ENCODE peak calls at places on chromosomes 13 and 19, in six cellular contexts. One of them, this sample, is unnamed.

GRCh38 chr19:38183227-38183914 is 40.7 kb downstream of the DPF1 start:
- DNase-seq in NCI-H774: no peak
- DNase-seq in cardiac septum: no peak
- DNase-seq in stimulated activated CD4-positive, alpha-beta T cell treated with anti-CD3 and anti-CD28 coated beads, Interleukin-2, amount 100 ng/mL, for 48 hours: no peak
- DNase-seq in stimulated activated CD8-positive, alpha-beta memory T cell treated with anti-CD3 and anti-CD28 coated beads, Interleukin-4, amount 100 ng/mL, for 1 hour: no peak
- DNase-seq in neural progenitor cell: peak
- DNase-seq in this sample: no peak

GRCh38 chr19:49809155-49809986 is 3.7 kb downstream of the FUZ start:
- DNase-seq in NCI-H774: peak
- DNase-seq in cardiac septum: peak
- DNase-seq in stimulated activated CD4-positive, alpha-beta T cell treated with anti-CD3 and anti-CD28 coated beads, Interleukin-2, amount 100 ng/mL, for 48 hours: peak
- DNase-seq in stimulated activated CD8-positive, alpha-beta memory T cell treated with anti-CD3 and anti-CD28 coated beads, Interleukin-4, amount 100 ng/mL, for 1 hour: no peak
- DNase-seq in neural progenitor cell: peak
- DNase-seq in this sample: peak

GRCh38 chr13:96223231-96223630 is 133.3 kb downstream of the HS6ST3 start:
- DNase-seq in NCI-H774: no peak
- DNase-seq in cardiac septum: peak
- DNase-seq in stimulated activated CD4-positive, alpha-beta T cell treated with anti-CD3 and anti-CD28 coated beads, Interleukin-2, amount 100 ng/mL, for 48 hours: no peak
- DNase-seq in stimulated activated CD8-positive, alpha-beta memory T cell treated with anti-CD3 and anti-CD28 coated beads, Interleukin-4, amount 100 ng/mL, for 1 hour: no peak
- DNase-seq in neural progenitor cell: no peak
- DNase-seq in this sample: no peak

GRCh38 chr13:44759723-44760360 is 183.7 kb upstream of the TSC22D1 start:
- DNase-seq in NCI-H774: peak
- DNase-seq in cardiac septum: no peak
- DNase-seq in stimulated activated CD4-positive, alpha-beta T cell treated with anti-CD3 and anti-CD28 coated beads, Interleukin-2, amount 100 ng/mL, for 48 hours: no peak
- DNase-seq in stimulated activated CD8-positive, alpha-beta memory T cell treated with anti-CD3 and anti-CD28 coated beads, Interleukin-4, amount 100 ng/mL, for 1 hour: no peak
- DNase-seq in neural progenitor cell: no peak
- DNase-seq in this sample: peak

GRCh38 chr13:111484129-111484925 is 163.9 kb downstream of the TEX29 start:
- DNase-seq in NCI-H774: peak
- DNase-seq in cardiac septum: no peak
- DNase-seq in stimulated activated CD4-positive, alpha-beta T cell treated with anti-CD3 and anti-CD28 coated beads, Interleukin-2, amount 100 ng/mL, for 48 hours: no peak
- DNase-seq in stimulated activated CD8-positive, alpha-beta memory T cell treated with anti-CD3 and anti-CD28 coated beads, Interleukin-4, amount 100 ng/mL, for 1 hour: no peak
- DNase-seq in neural progenitor cell: peak
- DNase-seq in this sample: no peak

GRCh38 chr19:48271531-48272151 is 1.8 kb downstream of the ZNF114 start:
- DNase-seq in NCI-H774: no peak
- DNase-seq in cardiac septum: no peak
- DNase-seq in stimulated activated CD4-positive, alpha-beta T cell treated with anti-CD3 and anti-CD28 coated beads, Interleukin-2, amount 100 ng/mL, for 48 hours: no peak
- DNase-seq in stimulated activated CD8-positive, alpha-beta memory T cell treated with anti-CD3 and anti-CD28 coated beads, Interleukin-4, amount 100 ng/mL, for 1 hour: no peak
- DNase-seq in neural progenitor cell: peak
- DNase-seq in this sample: peak

GRCh38 chr13:50224534-50224933 is 209.3 kb downstream of the KCNRG start:
- DNase-seq in NCI-H774: no peak
- DNase-seq in cardiac septum: no peak
- DNase-seq in stimulated activated CD4-positive, alpha-beta T cell treated with anti-CD3 and anti-CD28 coated beads, Interleukin-2, amount 100 ng/mL, for 48 hours: no peak
- DNase-seq in stimulated activated CD8-positive, alpha-beta memory T cell treated with anti-CD3 and anti-CD28 coated beads, Interleukin-4, amount 100 ng/mL, for 1 hour: no peak
- DNase-seq in neural progenitor cell: no peak
- DNase-seq in this sample: no peak

GRCh38 chr19:37413243-37414084 is 42.6 kb downstream of the ZNF527 start:
- DNase-seq in NCI-H774: no peak
- DNase-seq in cardiac septum: no peak
- DNase-seq in stimulated activated CD4-positive, alpha-beta T cell treated with anti-CD3 and anti-CD28 coated beads, Interleukin-2, amount 100 ng/mL, for 48 hours: no peak
- DNase-seq in stimulated activated CD8-positive, alpha-beta memory T cell treated with anti-CD3 and anti-CD28 coated beads, Interleukin-4, amount 100 ng/mL, for 1 hour: no peak
- DNase-seq in neural progenitor cell: no peak
- DNase-seq in this sample: no peak